ENCODE peak calls at places on chromosome 5, in six cellular contexts. B, Y, C, H, L and Q are unnamed samples.

GRCh38 chr5:160649304-160649703 is 202.7 kb downstream of the ATP10B start:
- DNase-seq in B (peak), Y (no peak), C (no peak), H (no peak), L (peak), Q (peak)

GRCh38 chr5:150488519-150489357 is 19.2 kb upstream of the NDST1 start:
- DNase-seq in B (no peak), Y (peak), C (peak), H (peak), L (no peak), Q (no peak)

GRCh38 chr5:62307364-62307689 is 1.3 kb downstream of the KIF2A start:
- DNase-seq in B (no peak), Y (no peak), C (no peak), H (no peak), L (no peak), Q (no peak)

GRCh38 chr5:59609501-59610265 is 283.8 kb downstream of the PDE4D start:
- DNase-seq in B (no peak), Y (no peak), C (no peak), H (no peak), L (no peak), Q (no peak)

GRCh38 chr5:153974131-153974812 is 64.4 kb downstream of the FAM114A2 start:
- DNase-seq in B (peak), Y (no peak), C (no peak), H (no peak), L (peak), Q (peak)

GRCh38 chr5:114237766-114238165 is 124.1 kb upstream of the KCNN2 start:
- DNase-seq in B (peak), Y (no peak), C (no peak), H (no peak), L (no peak), Q (no peak)

GRCh38 chr5:179812135-179812825 is 5.6 kb upstream of the MGAT4B start:
- DNase-seq in B (no peak), Y (no peak), C (no peak), H (peak), L (no peak), Q (no peak)

GRCh38 chr5:154157483-154158378 is 32.8 kb upstream of the GALNT10 start:
- DNase-seq in B (no peak), Y (no peak), C (no peak), H (no peak), L (peak), Q (peak)

GRCh38 chr5:911601-912000 is 18.9 kb downstream of the TRIP13 start:
- DNase-seq in B (no peak), Y (no peak), C (no peak), H (no peak), L (no peak), Q (no peak)

GRCh38 chr5:40834391-40834848 is 602 bp downstream of the RPL37 start:
- DNase-seq in B (no peak), Y (no peak), C (no peak), H (no peak), L (no peak), Q (peak)

GRCh38 chr5:165361143-165361542 is 1855.7 kb downstream of the MAT2B start:
- DNase-seq in B (no peak), Y (no peak), C (no peak), H (no peak), L (no peak), Q (no peak)
- H3K4me3 ChIP-seq in B (no peak), Y (no peak), C (no peak), H (no peak), L (no peak), Q (no peak)

DNA sequence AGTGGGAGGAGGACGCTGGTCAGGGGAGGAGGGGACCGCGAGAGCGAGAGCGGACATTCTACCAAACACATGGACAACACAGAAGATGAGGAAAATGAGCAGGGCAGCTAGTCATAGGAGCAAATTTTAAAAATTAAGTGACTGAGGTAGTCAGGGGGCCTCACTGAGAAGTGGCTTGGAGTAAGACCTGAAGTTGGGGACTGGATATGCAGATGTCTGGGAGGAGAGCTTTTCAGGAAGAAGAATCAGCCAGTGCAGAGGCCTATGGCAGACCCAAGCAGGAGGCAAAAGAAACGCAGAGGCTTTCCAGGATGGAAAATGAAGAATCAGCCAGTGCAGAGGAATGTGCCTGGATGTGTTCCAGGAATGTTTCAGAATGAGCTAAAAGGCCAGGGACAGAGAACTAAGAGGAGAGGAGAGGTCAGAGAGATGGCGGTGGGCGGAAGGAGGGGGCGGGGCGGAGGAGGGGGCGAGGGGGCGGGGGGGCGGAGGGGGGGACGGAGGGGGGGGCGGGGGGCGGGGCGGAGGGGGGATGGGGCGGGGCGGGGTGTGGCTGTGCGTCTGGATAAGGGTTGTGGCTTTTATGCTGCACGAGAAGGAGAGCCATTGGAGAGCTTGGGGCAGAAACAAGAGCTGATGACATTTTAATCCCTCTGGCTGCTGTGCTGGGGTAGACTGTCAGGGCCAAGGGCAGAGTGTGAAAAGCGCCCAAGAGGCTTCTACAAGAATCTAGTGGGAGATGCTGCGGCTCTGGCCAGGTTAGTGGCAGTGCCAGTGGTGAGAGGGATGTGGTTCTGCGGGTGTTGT is 129.6 kb downstream of the KCNIP1 start:
- DNase-seq in B (peak), Y (no peak), C (peak), H (no peak), L (peak), Q (peak)
- H3K4me3 ChIP-seq in B (peak), Y (no peak), C (peak), H (peak), L (peak), Q (peak)

DNA sequence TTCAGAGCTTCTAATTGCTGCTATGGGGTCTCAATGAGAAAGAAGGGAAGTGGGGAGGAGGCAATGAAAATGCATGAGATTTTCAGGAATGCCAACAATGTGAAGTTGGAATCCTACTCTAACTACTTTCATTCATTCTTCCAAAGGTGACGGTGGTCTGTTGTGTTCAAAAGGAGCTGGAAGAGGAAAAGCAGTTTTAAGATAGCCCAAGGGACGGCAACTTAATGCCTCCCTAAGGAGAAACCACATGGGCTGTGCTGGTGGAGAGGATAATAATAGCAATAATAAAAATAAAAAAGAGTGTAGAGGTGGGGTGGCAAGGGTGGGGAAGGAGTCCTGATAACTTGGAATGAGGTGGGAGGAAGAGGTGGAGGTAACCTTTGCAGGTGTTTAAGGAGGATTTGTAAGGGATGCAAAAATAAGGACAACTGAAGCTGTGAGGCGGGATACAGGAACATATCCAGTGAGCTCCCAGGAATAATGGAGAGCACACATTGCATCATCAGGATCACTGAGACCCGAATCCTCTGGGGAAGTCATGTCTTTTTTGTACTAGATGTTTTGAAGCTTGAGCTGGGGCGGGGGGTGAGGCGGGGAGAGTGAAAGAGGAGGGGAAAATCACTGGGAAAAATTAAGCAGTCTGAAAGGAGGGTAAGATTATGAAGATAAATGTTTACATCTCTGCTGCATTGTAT is 120.0 kb upstream of the TMEM161B start:
- DNase-seq in B (no peak), Y (no peak), C (no peak), H (no peak), L (peak), Q (peak)
- H3K4me3 ChIP-seq in B (no peak), Y (no peak), C (no peak), H (no peak), L (no peak), Q (no peak)

GRCh38 chr5:124706729-124707361 is 39.6 kb downstream of the ZNF608 start:
- DNase-seq in B (peak), Y (no peak), C (no peak), H (peak), L (peak), Q (no peak)
- H3K4me3 ChIP-seq in B (no peak), Y (no peak), C (no peak), H (no peak), L (peak), Q (no peak)

GRCh38 chr5:79773612-79774011 is 84.0 kb downstream of the CMYA5 start:
- DNase-seq in B (no peak), Y (no peak), C (no peak), H (no peak), L (no peak), Q (no peak)
- H3K4me3 ChIP-seq in B (no peak), Y (no peak), C (no peak), H (no peak), L (no peak), Q (no peak)